ENCODE peak calls at places on chromosomes 12 and 14, in four cellular contexts. F, M, W and D are unnamed samples.

GRCh38 chr12:131942671-131943070 is 7.1 kb upstream of the EP400 start:
- DNase-seq in M (peak), F (no peak), W (no peak), D (no peak)

GRCh38 chr12:123578243-123578642 is 6.1 kb upstream of the TMED2 start:
- DNase-seq in W (no peak), M (no peak), F (no peak), D (no peak)

GRCh38 chr14:70640938-70641547 is 673 bp upstream of the TTC9 start:
- DNase-seq in W (no peak), F (peak), M (peak), D (peak)

GRCh38 chr12:93373847-93374723 is 3.6 kb upstream of the NUDT4 start:
- DNase-seq in F (no peak), M (no peak), W (no peak), D (no peak)

GRCh38 chr12:24307716-24308335 is 358.4 kb upstream of the SOX5 start:
- DNase-seq in W (no peak), M (no peak), F (no peak), D (no peak)

GRCh38 chr14:76920572-76921175 is 94.5 kb downstream of the LRRC74A start:
- DNase-seq in F (no peak), M (no peak), W (peak), D (no peak)

GRCh38 chr12:79690156-79690605 is 583 bp downstream of the PAWR start:
- DNase-seq in W (peak), M (peak), F (peak), D (peak)

GRCh38 chr12:92139634-92140555 is 5.8 kb downstream of the BTG1 start:
- DNase-seq in F (no peak), M (no peak), W (no peak), D (no peak)

GRCh38 chr14:100332797-100333196 is 9.7 kb downstream of the SLC25A47 start:
- DNase-seq in W (no peak), M (no peak), F (no peak), D (no peak)

GRCh38 chr12:45336762-45337596 is 121.1 kb downstream of the ANO6 start:
- DNase-seq in M (no peak), W (no peak), F (no peak), D (no peak)

GRCh38 chr12:120225852-120226640 is 25.1 kb upstream of the RPLP0 start:
- DNase-seq in M (no peak), F (no peak), W (no peak), D (peak)

GRCh38 chr12:50924439-50925341 is 27.7 kb upstream of the HIGD1C start:
- DNase-seq in W (peak), M (peak), F (no peak), D (peak)

GRCh38 chr12:122067966-122068365 is 10.6 kb upstream of the MLXIP start:
- DNase-seq in W (peak), M (peak), F (no peak), D (no peak)

GRCh38 chr12:121358093-121358492 is 5.9 kb upstream of the ANAPC5 start:
- DNase-seq in M (no peak), W (no peak), F (no peak), D (no peak)

GRCh38 chr12:90682398-90682797 is 272.6 kb downstream of the CCER1 start:
- DNase-seq in M (no peak), W (no peak), F (no peak), D (no peak)

GRCh38 chr14:76348898-76349297 is 27.0 kb upstream of the ESRRB start:
- DNase-seq in F (peak), W (no peak), M (peak), D (peak)

GRCh38 chr14:44803239-44803905 is 158.4 kb downstream of the KLHL28 start:
- DNase-seq in W (no peak), M (no peak), F (peak), D (no peak)

GRCh38 chr14:53893374-53893773 is 63.3 kb downstream of the BMP4 start:
- DNase-seq in M (no peak), F (no peak), W (no peak), D (no peak)

GRCh38 chr14:24982472-24983155 is 67.3 kb downstream of the STXBP6 start:
- DNase-seq in F (no peak), M (no peak), W (no peak), D (no peak)

GRCh38 chr14:44149597-44149996 is 357.5 kb downstream of the FSCB start:
- DNase-seq in F (peak), W (no peak), M (no peak), D (no peak)

GRCh38 chr12:108980831-108981618 is 39.8 kb downstream of the SVOP start:
- DNase-seq in W (no peak), M (no peak), F (no peak), D (peak)

GRCh38 chr14:59328410-59328809 is 136.8 kb downstream of the GPR135 start:
- DNase-seq in W (no peak), F (no peak), M (no peak), D (no peak)

GRCh38 chr14:65791551-65791981 is 379.0 kb downstream of the FUT8 start:
- DNase-seq in F (no peak), W (no peak), M (no peak), D (no peak)

GRCh38 chr12:123934016-123934620 is 38.5 kb downstream of the CCDC92 start:
- DNase-seq in M (no peak), W (no peak), F (no peak), D (no peak)

GRCh38 chr12:101570022-101570421 is 24.7 kb upstream of the MYBPC1 start:
- DNase-seq in M (no peak), F (no peak), W (no peak), D (no peak)

GRCh38 chr12:152440-152839 is 61.5 kb downstream of the SLC6A12 start:
- DNase-seq in M (no peak), W (no peak), F (no peak), D (no peak)

GRCh38 chr12:85794551-85794950 is 41.7 kb downstream of the RASSF9 start:
- DNase-seq in W (no peak), M (no peak), F (peak), D (no peak)

GRCh38 chr12:113910751-113911272 is 55.3 kb downstream of the RBM19 start:
- DNase-seq in F (no peak), M (no peak), W (no peak), D (no peak)

GRCh38 chr12:130761537-130762318 is 45.6 kb upstream of the RIMBP2 start:
- DNase-seq in F (peak), M (peak), W (peak), D (peak)

GRCh38 chr12:69068431-69068830 is 135.5 kb upstream of the CPM start:
- DNase-seq in F (no peak), M (no peak), W (no peak), D (peak)

GRCh38 chr12:113479578-113480335 is 8.1 kb upstream of the LHX5 start:
- DNase-seq in F (peak), W (peak), M (peak), D (no peak)

GRCh38 chr14:93332032-93332852 is 594 bp downstream of the BTBD7 start:
- DNase-seq in M (peak), F (peak), W (no peak), D (peak)

DNA sequence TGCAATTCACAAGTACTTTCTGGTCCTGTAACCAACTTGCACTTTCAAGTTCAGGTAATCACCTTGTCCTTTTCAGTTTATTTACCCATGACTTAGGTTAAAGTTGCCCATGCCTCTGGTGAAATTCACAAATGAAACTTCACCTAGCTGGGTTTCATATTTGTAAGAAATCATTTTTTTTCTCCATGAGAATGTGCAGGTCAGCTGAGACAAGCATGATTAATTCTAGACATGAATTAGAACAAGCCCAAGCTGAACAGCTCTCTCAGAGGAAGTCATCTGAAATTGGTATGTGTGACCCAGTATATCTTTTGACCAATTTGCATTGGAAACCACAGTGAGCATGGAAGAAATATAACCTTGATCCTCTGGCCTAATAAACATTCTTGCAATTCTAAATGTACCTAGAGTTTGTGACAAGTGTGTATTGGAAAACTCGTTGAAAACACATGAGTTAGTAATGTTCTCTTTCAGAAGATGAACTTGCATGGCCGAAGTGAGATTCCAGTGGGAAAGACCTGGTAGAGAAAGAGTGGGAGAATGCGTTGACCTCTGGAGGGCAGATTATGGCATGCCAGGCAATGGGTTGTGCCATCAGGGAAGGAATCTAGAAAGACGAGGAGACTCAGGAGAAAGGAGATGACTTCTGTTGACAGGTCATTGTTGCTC is 486.5 kb downstream of the ZFP36L1 start:
- DNase-seq in F (no peak), W (no peak), M (no peak), D (no peak)
- H3K27ac ChIP-seq in F (no peak), W (no peak), M (no peak), D (no peak)

GRCh38 chr12:53058674-53059433 is 9.0 kb downstream of the TNS2 start:
- DNase-seq in F (no peak), M (no peak), W (peak), D (no peak)

GRCh38 chr12:53060721-53061276 is 10.9 kb downstream of the TNS2 start:
- DNase-seq in F (no peak), W (peak), M (peak), D (no peak)

GRCh38 chr12:53061404-53062010 is 11.6 kb downstream of the TNS2 start:
- DNase-seq in W (peak), M (peak), F (no peak), D (no peak)

GRCh38 chr12:53059434-53060063 is 9.7 kb downstream of the TNS2 start:
- DNase-seq in M (no peak), W (no peak), F (no peak), D (peak)

DNA sequence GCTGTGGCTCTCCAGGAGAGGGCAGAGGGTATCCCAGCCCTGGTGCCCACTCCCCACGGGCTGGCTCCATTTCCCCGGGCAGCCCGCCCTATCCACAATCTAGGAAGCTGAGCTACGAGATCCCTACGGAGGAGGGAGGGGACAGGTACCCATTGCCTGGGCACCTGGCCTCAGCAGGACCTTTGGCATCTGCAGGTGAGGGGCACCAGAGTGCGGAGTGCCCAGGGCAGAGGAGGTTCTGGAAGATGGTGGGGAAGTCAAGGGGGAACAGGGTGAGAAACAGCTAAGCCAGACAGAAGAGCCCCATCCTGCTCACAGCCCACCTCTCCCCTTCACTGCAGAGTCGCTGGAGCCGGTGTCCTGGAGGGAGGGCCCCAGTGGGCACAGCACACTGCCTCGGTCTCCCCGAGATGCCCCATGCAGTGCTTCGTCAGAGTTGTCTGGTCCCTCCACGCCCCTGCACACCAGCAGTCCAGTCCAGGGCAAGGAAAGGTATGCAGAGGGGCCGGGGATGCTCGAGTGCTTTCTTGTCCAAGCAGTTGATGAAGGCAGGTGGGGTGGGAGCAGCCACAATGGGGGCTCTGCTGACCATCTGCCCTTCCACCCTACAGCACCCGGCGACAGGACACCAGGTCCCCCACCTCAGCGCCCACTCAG is 10.3 kb downstream of the TNS2 start:
- DNase-seq in F (no peak), W (no peak), M (no peak), D (no peak)
- H3K27ac ChIP-seq in F (no peak), W (peak), M (no peak), D (peak)

GRCh38 chr14:68141531-68142088 is 322.0 kb downstream of the RAD51B start:
- DNase-seq in F (no peak), M (no peak), W (no peak), D (no peak)

GRCh38 chr14:68140111-68140741 is 320.6 kb downstream of the RAD51B start:
- DNase-seq in F (peak), W (peak), M (peak), D (peak)

GRCh38 chr14:68137704-68138619 is 318.4 kb downstream of the RAD51B start:
- DNase-seq in W (peak), F (peak), M (peak), D (peak)

GRCh38 chr14:68140801-68141200 is 321.2 kb downstream of the RAD51B start:
- DNase-seq in M (no peak), W (no peak), F (no peak), D (no peak)

GRCh38 chr14:68139466-68140110 is 320.0 kb downstream of the RAD51B start:
- DNase-seq in F (no peak), M (no peak), W (peak), D (no peak)
- H3K27ac ChIP-seq in F (peak), M (peak), W (no peak), D (peak)

GRCh38 chr12:11743748-11744147 is 94.3 kb downstream of the ETV6 start:
- DNase-seq in F (no peak), M (no peak), W (no peak), D (no peak)
- H3K27ac ChIP-seq in F (no peak), M (no peak), W (no peak), D (no peak)

DNA sequence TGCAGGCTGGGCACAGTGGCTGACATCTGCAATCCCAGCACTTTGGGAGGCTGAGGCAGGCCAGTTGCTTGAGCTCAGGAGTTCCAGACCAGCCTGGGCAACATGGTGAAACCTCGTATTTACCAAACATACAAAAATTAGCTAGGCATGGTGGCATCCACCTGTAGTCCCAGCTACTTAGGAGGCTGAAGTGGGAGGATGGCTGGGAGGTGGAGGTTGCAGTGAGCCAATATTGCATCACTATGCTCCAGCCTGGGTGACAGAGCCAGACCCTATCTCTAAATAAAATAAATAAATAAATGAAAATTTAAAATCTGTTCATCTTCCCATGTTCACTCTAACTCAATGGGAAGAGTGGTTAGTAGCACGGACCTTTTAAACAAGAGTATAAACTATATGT is 71.2 kb downstream of the ELK3 start:
- DNase-seq in F (no peak), M (no peak), W (no peak), D (no peak)
- H3K27ac ChIP-seq in F (no peak), M (no peak), W (no peak), D (no peak)

DNA sequence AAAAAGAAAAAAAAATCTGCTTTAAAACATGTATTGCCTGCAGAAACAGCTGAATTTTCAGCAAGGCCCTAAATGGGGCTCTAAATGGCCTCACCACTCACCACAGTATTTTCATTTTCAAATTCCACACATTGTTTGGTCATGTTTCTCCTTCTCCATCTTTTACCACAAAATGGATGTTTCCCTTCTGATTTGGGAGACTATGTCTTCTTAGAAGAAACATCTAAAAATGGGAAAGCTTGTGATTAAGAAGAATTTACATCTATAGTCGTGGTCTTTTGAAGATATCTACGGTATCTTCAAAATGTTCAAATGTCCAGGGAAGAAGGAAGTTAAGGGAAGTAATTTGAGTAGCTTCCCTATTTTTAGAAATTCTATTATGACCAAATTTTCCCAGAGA is 20.7 kb upstream of the TUBA1C start:
- DNase-seq in F (no peak), M (no peak), W (no peak), D (no peak)
- H3K27ac ChIP-seq in F (no peak), M (no peak), W (no peak), D (no peak)